ENCODE peak calls at places on chromosomes 16 and 17, in five cellular contexts. One of them, this sample, is unnamed.

GRCh38 chr17:14157822-14158221 is 78.8 kb downstream of the CDRT15 start:
- DNase-seq in H1: no peak
- DNase-seq in neuronal stem cell: no peak
- DNase-seq in mesenchymal stem cell: no peak
- DNase-seq in trophoblast cell: no peak
- DNase-seq in this sample: no peak

GRCh38 chr16:31201511-31202401 is 804 bp downstream of the PYCARD start:
- DNase-seq in mesenchymal stem cell: peak; percentile 45
- DNase-seq in neuronal stem cell: no peak
- DNase-seq in trophoblast cell: peak; percentile 58
- DNase-seq in H1: no peak
- DNase-seq in this sample: peak; percentile 82

GRCh38 chr17:27315796-27316465 is 22.0 kb downstream of the WSB1 start:
- DNase-seq in trophoblast cell: peak; percentile 84
- DNase-seq in H1: no peak
- DNase-seq in mesenchymal stem cell: no peak
- DNase-seq in neuronal stem cell: no peak
- DNase-seq in this sample: no peak

GRCh38 chr17:8100763-8101162 is 13.2 kb upstream of the ALOX12B start:
- DNase-seq in trophoblast cell: no peak
- DNase-seq in mesenchymal stem cell: no peak
- DNase-seq in neuronal stem cell: no peak
- DNase-seq in H1: no peak
- DNase-seq in this sample: no peak

GRCh38 chr16:24544640-24545039 is 5.3 kb downstream of the RBBP6 start:
- DNase-seq in trophoblast cell: no peak
- DNase-seq in neuronal stem cell: no peak
- DNase-seq in H1: no peak
- DNase-seq in mesenchymal stem cell: peak; percentile 74
- DNase-seq in this sample: no peak

GRCh38 chr16:81429045-81429521 is 15.5 kb upstream of the CMIP start:
- DNase-seq in H1: no peak
- DNase-seq in trophoblast cell: peak; percentile 68
- DNase-seq in neuronal stem cell: no peak
- DNase-seq in mesenchymal stem cell: peak; percentile 59
- DNase-seq in this sample: peak; percentile 81

GRCh38 chr16:47538472-47538871 is 77.3 kb downstream of the PHKB start:
- DNase-seq in neuronal stem cell: no peak
- DNase-seq in trophoblast cell: peak; percentile 83
- DNase-seq in H1: no peak
- DNase-seq in mesenchymal stem cell: no peak
- DNase-seq in this sample: no peak

GRCh38 chr16:28182183-28182582 is 29.6 kb downstream of the XPO6 start:
- DNase-seq in neuronal stem cell: no peak
- DNase-seq in H1: no peak
- DNase-seq in trophoblast cell: peak; percentile 27
- DNase-seq in mesenchymal stem cell: peak; percentile 45
- DNase-seq in this sample: no peak

GRCh38 chr16:3712830-3713476 is 4.4 kb downstream of the TRAP1 start:
- DNase-seq in neuronal stem cell: no peak
- DNase-seq in mesenchymal stem cell: no peak
- DNase-seq in H1: no peak
- DNase-seq in trophoblast cell: no peak
- DNase-seq in this sample: no peak

GRCh38 chr17:61410555-61411089 is 11.0 kb downstream of the TBX2 start:
- DNase-seq in H1: no peak
- DNase-seq in trophoblast cell: peak; percentile 77
- DNase-seq in neuronal stem cell: peak; percentile 68
- DNase-seq in mesenchymal stem cell: peak; percentile 88
- DNase-seq in this sample: peak; percentile 93

GRCh38 chr17:19341641-19342610 is 20.6 kb downstream of the B9D1 start:
- DNase-seq in H1: no peak
- DNase-seq in neuronal stem cell: no peak
- DNase-seq in mesenchymal stem cell: peak; percentile 50
- DNase-seq in trophoblast cell: peak; percentile 30
- DNase-seq in this sample: peak; percentile 50

GRCh38 chr17:69175812-69176517 is 34.3 kb upstream of the ABCA6 start:
- DNase-seq in neuronal stem cell: no peak
- DNase-seq in H1: no peak
- DNase-seq in mesenchymal stem cell: peak; percentile 50
- DNase-seq in trophoblast cell: peak; percentile 62
- DNase-seq in this sample: no peak

GRCh38 chr17:63474174-63474913 is 2.5 kb upstream of the ACE start:
- DNase-seq in neuronal stem cell: no peak
- DNase-seq in mesenchymal stem cell: no peak
- DNase-seq in trophoblast cell: no peak
- DNase-seq in H1: no peak
- DNase-seq in this sample: no peak

GRCh38 chr17:47843391-47843730 is 2.3 kb upstream of the SCRN2 start:
- DNase-seq in H1: no peak
- DNase-seq in trophoblast cell: no peak
- DNase-seq in mesenchymal stem cell: no peak
- DNase-seq in neuronal stem cell: no peak
- DNase-seq in this sample: no peak

GRCh38 chr17:65785109-65785508 is 223.7 kb upstream of the AXIN2 start:
- DNase-seq in H1: no peak
- DNase-seq in mesenchymal stem cell: peak; percentile 83
- DNase-seq in neuronal stem cell: no peak
- DNase-seq in trophoblast cell: peak; percentile 75
- DNase-seq in this sample: no peak

GRCh38 chr16:81625544-81626152 is 153.4 kb upstream of the PLCG2 start:
- DNase-seq in H1: no peak
- DNase-seq in mesenchymal stem cell: peak; percentile 68
- DNase-seq in neuronal stem cell: no peak
- DNase-seq in trophoblast cell: peak; percentile 28
- DNase-seq in this sample: no peak

GRCh38 chr16:57791156-57791902 is 11.0 kb downstream of the KIFC3 start:
- DNase-seq in neuronal stem cell: no peak
- DNase-seq in trophoblast cell: no peak
- DNase-seq in H1: no peak
- DNase-seq in mesenchymal stem cell: no peak
- DNase-seq in this sample: no peak

GRCh38 chr16:27840311-27841060 is 223.0 kb downstream of the GSG1L start:
- DNase-seq in mesenchymal stem cell: no peak
- DNase-seq in neuronal stem cell: no peak
- DNase-seq in trophoblast cell: peak; percentile 7
- DNase-seq in H1: no peak
- DNase-seq in this sample: peak; percentile 13

GRCh38 chr17:81831957-81832607 is 1.0 kb downstream of the MCRIP1 start:
- DNase-seq in mesenchymal stem cell: peak; percentile 41
- DNase-seq in neuronal stem cell: no peak
- DNase-seq in H1: no peak
- DNase-seq in trophoblast cell: peak; percentile 54
- DNase-seq in this sample: no peak

GRCh38 chr16:67719778-67720144 is 645 bp upstream of the GFOD2 start:
- DNase-seq in H1: no peak
- DNase-seq in neuronal stem cell: peak; percentile 27
- DNase-seq in mesenchymal stem cell: peak; percentile 80
- DNase-seq in trophoblast cell: peak; percentile 69
- DNase-seq in this sample: no peak

GRCh38 chr17:3890082-3890892 is 2.6 kb downstream of the CAMKK1 start:
- DNase-seq in neuronal stem cell: no peak
- DNase-seq in H1: no peak
- DNase-seq in mesenchymal stem cell: peak; percentile 96
- DNase-seq in trophoblast cell: peak; percentile 7
- DNase-seq in this sample: no peak

GRCh38 chr17:31274252-31274651 is 22.8 kb downstream of the OMG start:
- DNase-seq in mesenchymal stem cell: peak; percentile 73
- DNase-seq in H1: no peak
- DNase-seq in neuronal stem cell: no peak
- DNase-seq in trophoblast cell: peak; percentile 47
- DNase-seq in this sample: no peak

GRCh38 chr17:60107526-60108257 is 29.0 kb upstream of the HEATR6 start:
- DNase-seq in neuronal stem cell: no peak
- DNase-seq in mesenchymal stem cell: no peak
- DNase-seq in H1: no peak
- DNase-seq in trophoblast cell: peak; percentile 18
- DNase-seq in this sample: no peak

GRCh38 chr17:50212121-50212843 is 10.9 kb upstream of the COL1A1 start:
- DNase-seq in neuronal stem cell: no peak
- DNase-seq in trophoblast cell: no peak
- DNase-seq in mesenchymal stem cell: peak; percentile 98
- DNase-seq in H1: no peak
- DNase-seq in this sample: peak; percentile 30

GRCh38 chr16:63682844-63683243 is 1439.0 kb downstream of the CDH11 start:
- DNase-seq in H1: no peak
- DNase-seq in mesenchymal stem cell: no peak
- DNase-seq in trophoblast cell: no peak
- DNase-seq in neuronal stem cell: no peak
- DNase-seq in this sample: no peak

GRCh38 chr16:88635671-88636070 is 2.7 kb upstream of the IL17C start:
- DNase-seq in trophoblast cell: no peak
- DNase-seq in mesenchymal stem cell: no peak
- DNase-seq in neuronal stem cell: no peak
- DNase-seq in H1: no peak
- DNase-seq in this sample: no peak
- H3K9ac ChIP-seq in trophoblast cell: no peak overlapping the region
- H3K9ac ChIP-seq in mesenchymal stem cell: no peak overlapping the region
- H3K9ac ChIP-seq in neuronal stem cell: no peak overlapping the region
- H3K9ac ChIP-seq in H1: no peak overlapping the region
- H3K9ac ChIP-seq in this sample: no peak overlapping the region

DNA sequence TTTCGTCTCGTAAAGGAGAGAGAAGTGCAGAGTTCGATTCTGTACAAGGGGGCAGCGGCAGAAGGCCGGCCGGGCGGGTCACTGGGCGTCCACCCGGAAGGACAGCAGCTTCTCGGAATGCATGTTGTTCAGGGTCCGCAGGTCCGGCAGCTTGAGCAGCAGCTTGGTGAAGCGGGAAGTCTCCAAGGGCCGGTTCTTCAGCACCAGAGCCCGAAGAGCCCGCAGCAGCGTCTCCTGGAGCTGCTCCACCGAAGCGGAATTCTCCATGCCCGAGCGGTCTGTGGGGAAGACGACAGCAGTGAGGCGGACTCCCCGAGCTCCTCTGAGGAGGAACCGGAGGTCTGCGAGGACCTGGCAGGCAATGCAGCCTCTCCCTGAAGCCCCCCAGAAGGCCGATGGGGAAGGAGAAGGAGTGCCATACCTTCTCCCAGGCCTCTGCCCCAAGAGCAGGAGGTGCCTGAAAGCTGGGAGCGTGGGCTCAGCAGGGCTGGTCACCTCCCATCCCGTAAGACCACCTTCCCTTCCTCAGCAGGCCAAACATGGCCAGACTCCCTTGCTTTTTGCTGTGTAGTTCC is 7.3 kb downstream of the NR1D1 start:
- DNase-seq in trophoblast cell: no peak
- DNase-seq in neuronal stem cell: no peak
- DNase-seq in H1: no peak
- DNase-seq in mesenchymal stem cell: no peak
- DNase-seq in this sample: no peak
- H2BK12ac ChIP-seq in trophoblast cell: no peak overlapping the region
- H2BK12ac ChIP-seq in neuronal stem cell: no peak overlapping the region
- H2BK12ac ChIP-seq in H1: no peak overlapping the region
- H2BK12ac ChIP-seq in mesenchymal stem cell: no peak overlapping the region
- H2BK12ac ChIP-seq in this sample: no peak overlapping the region

DNA sequence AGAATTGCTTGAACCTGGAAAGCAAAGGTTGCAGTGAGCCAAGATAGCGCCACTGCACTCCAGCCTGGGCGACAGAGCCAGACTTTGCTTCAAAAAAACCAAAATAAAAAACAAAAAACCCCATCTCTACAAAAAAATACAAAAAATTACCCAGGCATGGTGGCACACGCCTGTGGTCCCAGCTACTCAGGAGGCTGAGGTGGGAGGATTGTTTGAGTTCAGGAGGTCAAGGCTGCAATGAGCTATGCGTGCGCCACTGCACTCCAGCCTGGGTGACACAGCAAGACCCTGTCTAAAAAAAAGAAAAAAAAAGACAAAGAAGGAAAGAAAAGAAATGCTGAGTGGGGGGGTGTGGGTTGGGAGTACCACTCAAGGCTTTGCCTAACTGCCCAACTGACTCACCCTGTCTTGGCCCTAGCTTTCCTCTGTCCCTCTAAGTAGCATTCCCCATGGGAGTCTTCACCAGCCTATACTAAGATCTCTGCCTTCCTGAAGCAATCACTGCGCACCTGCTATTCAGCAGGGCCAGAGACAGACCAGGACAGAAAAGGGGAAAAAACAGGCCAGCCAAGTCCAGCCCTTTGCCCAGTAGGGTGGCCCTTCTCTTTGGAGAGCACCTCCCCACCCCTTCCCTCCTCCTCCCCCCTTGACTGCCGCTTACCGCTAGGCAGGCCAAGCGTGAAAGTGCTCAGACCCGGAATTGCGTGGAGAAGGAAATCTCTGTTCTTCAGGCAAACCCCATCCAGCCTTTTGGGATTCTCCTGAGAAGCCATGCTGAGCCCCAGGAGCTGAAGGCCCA is 45.8 kb downstream of the RTN4RL1 start:
- DNase-seq in neuronal stem cell: no peak
- DNase-seq in mesenchymal stem cell: no peak
- DNase-seq in H1: no peak
- DNase-seq in trophoblast cell: no peak
- DNase-seq in this sample: no peak
- H3K9ac ChIP-seq in neuronal stem cell: no peak overlapping the region
- H3K9ac ChIP-seq in mesenchymal stem cell: no peak overlapping the region
- H3K9ac ChIP-seq in H1: no peak overlapping the region
- H3K9ac ChIP-seq in trophoblast cell: no peak overlapping the region
- H3K9ac ChIP-seq in this sample: no peak overlapping the region

DNA sequence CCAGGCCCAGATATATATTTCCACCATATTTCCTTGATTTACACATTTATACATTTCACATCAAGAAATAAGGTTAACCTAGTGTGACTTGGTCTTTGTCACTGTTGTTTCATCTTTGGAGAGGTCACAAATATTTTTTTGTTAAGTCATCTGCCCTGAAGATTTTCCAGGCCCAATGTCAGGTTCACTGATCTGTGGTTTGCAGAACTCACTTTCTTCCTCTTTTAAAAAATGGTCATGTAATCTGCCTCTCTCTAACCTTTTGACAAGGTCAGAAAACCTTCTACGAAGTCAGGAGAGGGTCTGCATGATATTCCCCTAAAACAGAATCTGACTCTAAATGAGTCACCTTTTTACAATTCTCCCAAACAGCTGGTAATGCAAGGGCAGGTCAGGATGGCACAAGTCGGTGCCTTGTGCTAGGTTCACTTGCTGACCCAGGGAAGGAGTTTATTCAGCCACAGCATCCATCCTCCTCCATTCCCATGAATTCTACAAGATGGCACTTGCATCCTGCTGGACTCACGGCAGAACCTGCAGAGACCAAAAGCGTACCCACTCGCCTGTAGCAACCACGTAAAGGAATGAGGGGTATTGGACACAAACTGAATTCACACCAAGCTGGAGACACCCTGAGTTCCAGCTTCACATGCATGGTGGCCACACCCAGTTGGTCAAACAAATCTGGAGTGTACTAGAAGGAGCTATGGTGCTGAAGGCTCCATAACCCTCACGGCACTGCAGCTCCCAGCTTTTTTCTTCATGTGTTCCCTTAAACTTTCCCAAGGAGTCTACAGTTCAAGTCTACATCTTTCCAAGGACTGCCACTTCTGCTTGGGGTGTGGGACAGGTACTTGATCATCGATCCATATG is 1.6 kb upstream of the KIAA0513 start:
- DNase-seq in neuronal stem cell: no peak
- DNase-seq in H1: no peak
- DNase-seq in trophoblast cell: peak; percentile 17
- DNase-seq in mesenchymal stem cell: no peak
- DNase-seq in this sample: no peak
- H2BK12ac ChIP-seq in neuronal stem cell: no peak overlapping the region
- H2BK12ac ChIP-seq in H1: peak overlapping the region; percentile 29
- H2BK12ac ChIP-seq in trophoblast cell: no peak overlapping the region
- H2BK12ac ChIP-seq in mesenchymal stem cell: no peak overlapping the region
- H2BK12ac ChIP-seq in this sample: no peak overlapping the region

GRCh38 chr17:2137342-2138098 is 82.6 kb downstream of the HIC1 start:
- DNase-seq in neuronal stem cell: peak; percentile 64
- DNase-seq in trophoblast cell: peak; percentile 84
- DNase-seq in mesenchymal stem cell: peak; percentile 95
- DNase-seq in H1: peak; percentile 29
- DNase-seq in this sample: peak; percentile 93
- H3K9ac ChIP-seq in neuronal stem cell: no peak overlapping the region
- H3K9ac ChIP-seq in trophoblast cell: no peak overlapping the region
- H3K9ac ChIP-seq in mesenchymal stem cell: no peak overlapping the region
- H3K9ac ChIP-seq in H1: no peak overlapping the region
- H3K9ac ChIP-seq in this sample: no peak overlapping the region